ENCODE peak calls at places on chromosomes 16 and 17, in four cellular contexts. K is progenitor cell of endocrine pancreas, Y is uterus, M is left ventricle myocardium inferior. T is an unnamed sample.

GRCh38 chr17:82392209-82392920 is 20.8 kb downstream of the UTS2R start:
- DNase-seq in K (no peak), Y (no peak), M (no peak), T (no peak)

GRCh38 chr16:61581417-61582046 is 454.7 kb downstream of the CDH8 start:
- DNase-seq in K (no peak), Y (no peak), M (no peak), T (no peak)

GRCh38 chr17:80119271-80119791 is 17.9 kb downstream of the GAA start:
- DNase-seq in K (no peak), Y (no peak), M (no peak), T (no peak)

GRCh38 chr16:4641876-4642275 is 17.2 kb downstream of the MGRN1 start:
- DNase-seq in K (no peak), Y (no peak), M (no peak), T (no peak)

GRCh38 chr16:27210174-27210573 is 6.8 kb downstream of the KDM8 start:
- DNase-seq in K (no peak), Y (no peak), M (no peak), T (no peak)

GRCh38 chr17:50047488-50048126 is 8.3 kb upstream of the ITGA3 start:
- DNase-seq in K (no peak), Y (no peak), M (no peak), T (no peak)

GRCh38 chr17:72151565-72152391 is 31.0 kb downstream of the SOX9 start:
- DNase-seq in K (no peak), Y (no peak), M (peak), T (no peak)

GRCh38 chr16:87178177-87178863 is 138.9 kb downstream of the C16orf95 start:
- DNase-seq in K (no peak), Y (no peak), M (no peak), T (peak)

GRCh38 chr16:4327782-4328579 is 12.1 kb downstream of the GLIS2 start:
- DNase-seq in K (peak), Y (peak), M (peak), T (peak)

GRCh38 chr17:41061969-41062368 is 2.1 kb upstream of the KRTAP2-3 start:
- DNase-seq in K (no peak), Y (no peak), M (no peak), T (no peak)
- TF ChIP-seq CTCF in K (no peak), Y (no peak), M (no peak), T (no peak)

DNA sequence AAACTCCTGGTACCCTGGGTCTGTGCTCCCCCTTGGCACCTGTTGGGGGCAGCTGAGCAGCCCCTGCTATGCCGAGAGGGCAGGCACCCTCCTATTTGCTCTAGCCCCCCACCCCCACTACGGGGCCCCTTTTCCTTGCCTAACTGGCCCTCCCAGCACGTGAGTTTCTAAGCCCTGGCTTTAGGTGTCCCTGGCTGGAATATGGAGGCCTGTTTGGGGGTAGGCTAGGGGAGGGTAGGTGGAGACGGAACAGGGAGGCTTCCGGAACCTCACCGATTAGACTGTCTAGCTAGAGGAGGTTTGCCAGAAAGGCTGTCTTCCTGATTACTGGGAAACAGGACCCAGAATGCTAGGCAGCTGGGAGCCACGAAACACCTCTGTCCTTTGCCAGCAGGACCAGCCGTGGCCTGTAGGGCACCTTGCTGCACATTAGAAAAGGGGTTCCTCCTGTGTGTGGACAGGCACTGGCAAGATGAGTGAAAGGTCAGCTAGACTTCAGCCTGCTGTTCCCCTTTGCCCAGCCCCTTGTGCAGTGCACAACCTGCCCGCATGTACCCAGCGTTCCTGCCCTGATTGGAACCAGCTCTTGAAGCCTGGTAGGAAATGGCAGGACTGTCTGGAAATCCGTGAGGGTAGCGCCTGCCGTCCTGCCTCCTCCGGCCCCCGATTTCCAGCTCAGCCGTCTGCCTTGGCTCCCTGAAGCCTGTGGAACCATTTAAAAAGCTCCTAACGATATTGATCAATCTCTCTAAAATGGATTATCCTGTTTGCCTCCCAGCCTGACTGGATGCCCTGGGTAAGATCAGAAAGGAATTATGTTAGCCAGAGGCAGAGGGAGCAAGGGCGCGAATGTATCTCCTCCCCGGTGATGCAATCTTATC is 83.4 kb upstream of the GSE1 start:
- DNase-seq in K (no peak), Y (no peak), M (no peak), T (no peak)
- TF ChIP-seq CTCF in K (peak), Y (no peak), M (peak), T (no peak)

GRCh38 chr16:67936876-67937605 is 391 bp upstream of the PSMB10 start:
- DNase-seq in K (no peak), Y (no peak), M (no peak), T (no peak)

GRCh38 chr16:67935096-67935401 is 1.6 kb downstream of the PSMB10 start:
- DNase-seq in K (no peak), Y (no peak), M (no peak), T (no peak)

GRCh38 chr16:67935402-67936123 is 1.1 kb downstream of the PSMB10 start:
- DNase-seq in K (peak), Y (peak), M (peak), T (peak)

GRCh38 chr16:67934306-67935095 is 2.1 kb downstream of the PSMB10 start:
- DNase-seq in K (no peak), Y (no peak), M (no peak), T (no peak)

DNA sequence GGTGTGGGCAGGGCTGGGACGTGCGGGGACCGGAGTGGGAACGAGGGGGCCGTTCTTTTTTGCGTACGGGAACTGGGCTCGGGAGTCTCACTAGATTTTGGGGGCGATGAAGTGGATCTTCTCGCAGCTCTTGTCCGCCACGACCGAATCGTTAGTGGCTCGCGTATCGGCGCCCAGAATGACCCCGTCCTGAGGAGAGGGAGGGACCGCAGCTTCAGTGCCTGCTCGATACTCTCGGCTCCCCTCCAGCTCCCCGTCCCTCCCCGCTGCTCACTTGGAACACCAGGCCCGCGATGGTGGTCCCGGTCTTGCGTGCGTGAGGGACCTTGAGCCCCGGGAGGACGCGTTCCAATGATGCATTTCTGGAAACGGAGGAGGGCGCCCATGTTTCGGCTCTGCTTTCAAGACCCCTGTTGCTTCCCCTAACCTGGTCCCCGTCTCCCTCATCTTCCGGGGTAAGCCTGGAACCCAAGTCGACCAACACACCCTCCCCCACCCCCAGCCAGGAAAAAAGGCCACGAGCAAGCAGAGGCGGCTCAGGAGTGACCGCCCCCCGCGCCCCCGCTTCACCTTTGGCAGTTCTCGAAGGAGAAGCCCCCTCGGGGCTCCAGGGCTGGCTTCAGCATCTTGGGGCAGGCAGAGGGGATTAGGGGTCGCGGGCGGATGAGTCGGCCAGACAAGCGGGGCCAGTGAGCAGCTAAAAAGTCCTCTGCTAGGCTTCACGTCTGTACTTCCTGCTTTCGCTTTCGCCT is at the start of gene PSMB10:
- DNase-seq in K (no peak), Y (peak), M (peak), T (peak)
- TF ChIP-seq CTCF in K (no peak), Y (no peak), M (no peak), T (no peak)

GRCh38 chr16:89478576-89479221 is 11.7 kb downstream of the ANKRD11 start:
- DNase-seq in K (no peak), Y (no peak), M (no peak), T (no peak)

GRCh38 chr16:89475144-89475543 is 15.2 kb downstream of the ANKRD11 start:
- DNase-seq in K (no peak), Y (no peak), M (no peak), T (no peak)

GRCh38 chr16:89476811-89477261 is 13.5 kb downstream of the ANKRD11 start:
- DNase-seq in K (no peak), Y (no peak), M (no peak), T (no peak)

GRCh38 chr16:89473791-89474414 is 16.5 kb downstream of the ANKRD11 start:
- DNase-seq in K (no peak), Y (no peak), M (no peak), T (no peak)

GRCh38 chr16:89476379-89476778 is 14.0 kb downstream of the ANKRD11 start:
- DNase-seq in K (no peak), Y (no peak), M (no peak), T (no peak)
- TF ChIP-seq CTCF in K (no peak), Y (no peak), M (no peak), T (no peak)

GRCh38 chr16:29842732-29843346 is 20.2 kb downstream of the CDIPT start:
- DNase-seq in K (no peak), Y (no peak), M (no peak), T (no peak)
- TF ChIP-seq CTCF in K (no peak), Y (no peak), M (no peak), T (no peak)

GRCh38 chr17:32586666-32587065 is 99.9 kb downstream of the CDK5R1 start:
- DNase-seq in K (no peak), Y (no peak), M (no peak), T (no peak)

GRCh38 chr17:32590974-32591373 is 104.2 kb downstream of the CDK5R1 start:
- DNase-seq in K (no peak), Y (no peak), M (no peak), T (no peak)

GRCh38 chr17:32591428-32591827 is 104.6 kb downstream of the CDK5R1 start:
- DNase-seq in K (no peak), Y (no peak), M (no peak), T (no peak)

GRCh38 chr17:32588135-32588534 is 101.3 kb downstream of the CDK5R1 start:
- DNase-seq in K (no peak), Y (no peak), M (no peak), T (no peak)

DNA sequence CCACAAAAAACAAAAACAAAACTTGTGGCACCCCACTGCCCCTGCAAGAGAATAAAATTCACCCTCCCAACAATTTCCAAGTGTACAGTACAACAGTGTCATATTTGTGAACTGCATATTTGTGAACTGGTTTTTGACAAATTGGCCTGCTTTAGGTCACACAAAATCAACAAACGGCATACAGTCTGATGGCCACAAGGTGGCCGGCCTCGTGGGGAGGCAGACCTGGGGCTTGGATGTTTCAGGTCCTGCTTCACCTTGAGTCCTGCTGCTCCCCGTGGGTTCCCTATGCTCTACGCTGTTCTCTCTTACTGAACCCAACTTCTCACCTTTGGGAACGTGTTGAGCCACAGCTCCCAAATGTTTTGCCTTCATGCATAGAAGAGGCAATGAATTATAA is 102.2 kb downstream of the CDK5R1 start:
- DNase-seq in K (no peak), Y (no peak), M (no peak), T (peak)
- TF ChIP-seq CTCF in K (peak), Y (no peak), M (no peak), T (peak)

GRCh38 chr17:28643979-28644781 is 778 bp downstream of the BLTP2 start:
- DNase-seq in K (peak), Y (no peak), M (no peak), T (peak)
- TF ChIP-seq CTCF in K (peak), Y (no peak), M (peak), T (peak)

GRCh38 chr17:58586009-58586408 is 71.6 kb upstream of the MTMR4 start:
- DNase-seq in K (no peak), Y (no peak), M (no peak), T (no peak)
- TF ChIP-seq CTCF in K (no peak), Y (no peak), M (no peak), T (no peak)

DNA sequence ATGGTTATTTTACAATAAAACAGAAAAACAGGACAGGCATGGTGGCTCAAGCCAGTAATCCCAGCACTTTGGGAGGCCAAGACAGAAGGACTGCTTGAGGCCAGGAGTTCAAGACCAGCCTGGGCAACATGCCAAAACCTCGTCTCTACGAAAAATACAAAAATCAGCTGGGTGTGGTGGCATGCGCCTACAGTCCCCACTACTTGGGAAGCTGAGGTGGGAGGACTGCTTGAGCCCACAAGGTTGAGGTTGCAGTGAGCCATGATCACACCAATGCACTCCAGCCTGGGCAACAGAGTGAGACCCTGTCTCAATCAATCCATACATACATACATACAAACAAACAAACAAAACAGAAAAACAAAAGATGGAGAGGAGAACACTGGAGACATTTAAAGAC is 45.6 kb downstream of the USP31 start:
- DNase-seq in K (no peak), Y (no peak), M (no peak), T (no peak)
- TF ChIP-seq CTCF in K (no peak), Y (no peak), M (no peak), T (no peak)